ENCODE peak calls at places on chromosomes 16 and 17, in eight cellular contexts. H, N, S, J, V, A, Y and U are unnamed samples.

GRCh38 chr16:56780646-56781045 is 50.7 kb downstream of the NUP93 start:
- DNase-seq in H (no peak), N (no peak), S (no peak), J (no peak), V (no peak), A (no peak), Y (no peak), U (no peak)

GRCh38 chr17:41777579-41778188 is 8.8 kb downstream of the JUP start:
- DNase-seq in H (no peak), N (peak; percentile 66), S (no peak), J (peak; percentile 74), V (peak; percentile 50), A (peak; percentile 63), Y (peak; percentile 95), U (peak; percentile 88)

GRCh38 chr17:39062846-39063680 is 88.4 kb downstream of the PLXDC1 start:
- DNase-seq in H (no peak), N (no peak), S (no peak), J (no peak), V (no peak), A (no peak), Y (peak; percentile 72), U (no peak)

GRCh38 chr16:15810411-15810810 is 46.4 kb downstream of the MYH11 start:
- DNase-seq in H (no peak), N (no peak), S (no peak), J (no peak), V (no peak), A (peak; percentile 60), Y (no peak), U (no peak)

GRCh38 chr16:68473358-68474064 is 25.2 kb upstream of the SMPD3 start:
- DNase-seq in H (no peak), N (no peak), S (no peak), J (peak; percentile 23), V (no peak), A (no peak), Y (no peak), U (no peak)

GRCh38 chr17:39098474-39099090 is 52.9 kb downstream of the PLXDC1 start:
- DNase-seq in H (peak; percentile 33), N (no peak), S (no peak), J (no peak), V (no peak), A (no peak), Y (no peak), U (no peak)

GRCh38 chr17:73533801-73534574 is 110.3 kb downstream of the SDK2 start:
- DNase-seq in H (no peak), N (no peak), S (peak; percentile 21), J (no peak), V (no peak), A (no peak), Y (no peak), U (no peak)

GRCh38 chr16:70438325-70438982 is 446 bp downstream of the ST3GAL2 start:
- DNase-seq in H (no peak), N (no peak), S (no peak), J (no peak), V (no peak), A (no peak), Y (no peak), U (peak; percentile 75)

GRCh38 chr16:62576636-62577035 is 540.4 kb upstream of the CDH8 start:
- DNase-seq in H (no peak), N (peak; percentile 39), S (no peak), J (peak; percentile 64), V (no peak), A (no peak), Y (no peak), U (no peak)

GRCh38 chr16:842061-842476 is 41.5 kb upstream of the GNG13 start:
- DNase-seq in H (no peak), N (peak; percentile 46), S (peak; percentile 28), J (no peak), V (no peak), A (no peak), Y (no peak), U (no peak)

GRCh38 chr17:27804113-27804512 is 3.8 kb upstream of the NOS2 start:
- DNase-seq in H (no peak), N (no peak), S (no peak), J (no peak), V (no peak), A (no peak), Y (no peak), U (no peak)

GRCh38 chr17:50063516-50064252 is 7.8 kb downstream of the ITGA3 start:
- DNase-seq in H (no peak), N (no peak), S (no peak), J (no peak), V (no peak), A (no peak), Y (peak; percentile 58), U (no peak)

GRCh38 chr17:30906101-30906911 is at the start of gene TEFM:
- DNase-seq in H (peak; percentile 89), N (peak; percentile 87), S (peak; percentile 87), J (peak; percentile 81), V (peak; percentile 93), A (peak; percentile 76), Y (peak; percentile 81), U (peak; percentile 89)

GRCh38 chr16:56936491-56936890 is 4.5 kb downstream of the HERPUD1 start:
- DNase-seq in H (no peak), N (no peak), S (no peak), J (no peak), V (no peak), A (no peak), Y (no peak), U (no peak)

GRCh38 chr16:85171004-85171808 is 58.9 kb upstream of the CIBAR2 start:
- DNase-seq in H (no peak), N (no peak), S (no peak), J (no peak), V (no peak), A (no peak), Y (no peak), U (no peak)

GRCh38 chr16:72219282-72219681 is 47.3 kb upstream of the PMFBP1 start:
- DNase-seq in H (no peak), N (no peak), S (no peak), J (no peak), V (no peak), A (no peak), Y (no peak), U (no peak)

GRCh38 chr17:82217120-82217529 is 4.5 kb upstream of the CCDC57 start:
- DNase-seq in H (no peak), N (no peak), S (no peak), J (no peak), V (no peak), A (no peak), Y (peak; percentile 77), U (no peak)

GRCh38 chr16:75028544-75028943 is 29.7 kb downstream of the ZNRF1 start:
- DNase-seq in H (no peak), N (no peak), S (no peak), J (no peak), V (no peak), A (no peak), Y (no peak), U (no peak)

GRCh38 chr17:14704121-14704520 is 403.2 kb downstream of the HS3ST3B1 start:
- DNase-seq in H (no peak), N (no peak), S (no peak), J (no peak), V (no peak), A (no peak), Y (no peak), U (no peak)

GRCh38 chr16:85206472-85207356 is 94.4 kb upstream of the CIBAR2 start:
- DNase-seq in H (peak; percentile 69), N (peak; percentile 60), S (no peak), J (peak; percentile 70), V (no peak), A (peak; percentile 48), Y (no peak), U (peak; percentile 63)

GRCh38 chr17:36938566-36939058 is 1.3 kb downstream of the LHX1 start:
- DNase-seq in H (no peak), N (no peak), S (no peak), J (no peak), V (no peak), A (no peak), Y (no peak), U (peak; percentile 42)

GRCh38 chr16:70345840-70346239 is 863 bp upstream of the DDX19A start:
- DNase-seq in H (no peak), N (no peak), S (no peak), J (no peak), V (no peak), A (no peak), Y (no peak), U (no peak)

GRCh38 chr17:7034955-7035590 is 742 bp upstream of the SLC16A13 start:
- DNase-seq in H (no peak), N (no peak), S (no peak), J (no peak), V (no peak), A (no peak), Y (peak; percentile 47), U (no peak)

GRCh38 chr17:63973247-63973646 is 529 bp upstream of the SCN4A start:
- DNase-seq in H (no peak), N (no peak), S (no peak), J (no peak), V (no peak), A (no peak), Y (no peak), U (no peak)

GRCh38 chr16:83826146-83826913 is 18.6 kb downstream of the HSBP1 start:
- DNase-seq in H (peak; percentile 93), N (peak; percentile 73), S (peak; percentile 68), J (peak; percentile 81), V (peak; percentile 92), A (peak; percentile 78), Y (peak; percentile 85), U (peak; percentile 94)

GRCh38 chr17:34163681-34164080 is 91.4 kb upstream of the CCL2 start:
- DNase-seq in H (no peak), N (no peak), S (no peak), J (no peak), V (no peak), A (no peak), Y (peak; percentile 21), U (no peak)

GRCh38 chr16:85056211-85056748 is 28.7 kb downstream of the KIAA0513 start:
- DNase-seq in H (no peak), N (no peak), S (no peak), J (no peak), V (no peak), A (no peak), Y (peak; percentile 35), U (no peak)

GRCh38 chr17:58302919-58303551 is 22.3 kb upstream of the MPO start:
- DNase-seq in H (no peak), N (no peak), S (no peak), J (no peak), V (no peak), A (no peak), Y (no peak), U (no peak)

GRCh38 chr17:47785538-47786123 is 36.0 kb downstream of the OSBPL7 start:
- DNase-seq in H (peak; percentile 91), N (no peak), S (no peak), J (no peak), V (peak; percentile 41), A (peak; percentile 9), Y (no peak), U (no peak)

GRCh38 chr17:81264640-81265039 is 25.5 kb downstream of the NDUFAF8 start:
- DNase-seq in H (no peak), N (no peak), S (no peak), J (no peak), V (no peak), A (no peak), Y (no peak), U (no peak)

GRCh38 chr17:7047566-7047965 is 3.7 kb upstream of the SLC16A11 start:
- DNase-seq in H (no peak), N (no peak), S (no peak), J (no peak), V (no peak), A (no peak), Y (no peak), U (no peak)

GRCh38 chr16:88274847-88275246 is 107.9 kb upstream of the ZNF469 start:
- DNase-seq in H (no peak), N (no peak), S (no peak), J (no peak), V (no peak), A (no peak), Y (no peak), U (peak; percentile 12)

GRCh38 chr16:12971216-12971615 is 69.8 kb downstream of the SHISA9 start:
- DNase-seq in H (no peak), N (peak; percentile 88), S (peak; percentile 87), J (peak; percentile 23), V (no peak), A (no peak), Y (peak; percentile 97), U (peak; percentile 16)

GRCh38 chr16:79351927-79352326 is 248.6 kb downstream of the MAF start:
- DNase-seq in H (no peak), N (no peak), S (no peak), J (no peak), V (no peak), A (no peak), Y (no peak), U (no peak)